ENCODE peak calls at places on chromosomes 4 and X, in nine cellular contexts. Q is AG08396; E is body of pancreas; K is stimulated activated CD8-positive, alpha-beta memory T cell treated with anti-CD3 and anti-CD28 coated beads, Interleukin-15, amount 100 ng/mL, for 24 hours; O is nucleus accumbens; U is activated T-helper 1 cell treated with anti-CD3 and anti-CD28 coated beads, Interleukin-2, amount 50 U/mL, for 16 hours; D is GM10248; F is astrocyte of the cerebellum; S is CD8-positive, alpha-beta memory T cell. X is an unnamed sample.

GRCh38 chr4:56626420-56626819 is 54.7 kb downstream of the HOPX start:
- DNase-seq in F (no peak), S (no peak), K (no peak), O (no peak), U (no peak), E (no peak), Q (no peak), D (no peak), X (no peak)

GRCh38 chrX:38798956-38799355 is 2.3 kb upstream of the MID1IP1 start:
- DNase-seq in U (no peak), S (no peak), D (no peak), K (no peak), E (no peak), O (no peak), F (peak), Q (no peak), X (no peak)

GRCh38 chr4:955161-955921 is 18.0 kb downstream of the DGKQ start:
- DNase-seq in K (no peak), S (peak), E (no peak), D (no peak), Q (no peak), O (no peak), F (no peak), U (no peak), X (no peak)

GRCh38 chr4:166012129-166013078 is 139.4 kb downstream of the TLL1 start:
- DNase-seq in K (no peak), Q (no peak), F (peak), O (no peak), E (no peak), S (no peak), U (no peak), D (no peak), X (no peak)

GRCh38 chr4:187006189-187006618 is 282.5 kb upstream of the FAT1 start:
- DNase-seq in E (no peak), S (no peak), D (no peak), U (no peak), O (no peak), Q (no peak), F (peak), K (no peak), X (no peak)

GRCh38 chr4:3770323-3771166 is 4.4 kb downstream of the ADRA2C start:
- DNase-seq in K (no peak), F (no peak), Q (no peak), U (no peak), O (no peak), E (no peak), D (no peak), S (no peak), X (no peak)

GRCh38 chr4:76216521-76216920 is 2.9 kb upstream of the SCARB2 start:
- DNase-seq in U (no peak), S (no peak), F (no peak), E (no peak), D (no peak), O (no peak), Q (no peak), K (no peak), X (no peak)

GRCh38 chr4:53804719-53805118 is 213.4 kb upstream of the LNX1 start:
- DNase-seq in D (peak), Q (no peak), O (no peak), K (no peak), S (no peak), U (no peak), E (peak), F (no peak), X (no peak)

GRCh38 chr4:101678180-101678579 is 112.3 kb upstream of the BANK1 start:
- DNase-seq in K (no peak), U (no peak), E (no peak), F (no peak), D (no peak), S (no peak), O (no peak), Q (no peak), X (no peak)

GRCh38 chr4:13989496-13989895 is 362.0 kb upstream of the BOD1L1 start:
- DNase-seq in D (no peak), O (no peak), K (no peak), F (peak), Q (no peak), E (no peak), U (no peak), S (no peak), X (no peak)

GRCh38 chr4:36168127-36168898 is 76.0 kb downstream of the ARAP2 start:
- DNase-seq in E (no peak), Q (no peak), U (no peak), O (no peak), S (no peak), F (no peak), D (no peak), K (no peak), X (no peak)

GRCh38 chr4:74942918-74943253 is 10.0 kb downstream of the PARM1 start:
- DNase-seq in U (no peak), D (no peak), O (no peak), E (no peak), K (no peak), F (no peak), Q (no peak), S (no peak), X (no peak)

GRCh38 chrX:12269484-12269883 is 131.2 kb downstream of the FRMPD4 start:
- DNase-seq in S (no peak), F (no peak), Q (no peak), K (no peak), O (no peak), U (no peak), E (no peak), D (no peak), X (no peak)

GRCh38 chr4:184397516-184398163 is 76.7 kb downstream of the IRF2 start:
- DNase-seq in E (no peak), Q (no peak), U (no peak), D (no peak), K (no peak), O (no peak), S (no peak), F (no peak), X (no peak)

GRCh38 chrX:24282381-24283121 is 31.3 kb downstream of the SUPT20HL2 start:
- DNase-seq in S (no peak), Q (no peak), U (no peak), D (no peak), E (peak), F (peak), K (no peak), O (no peak), X (no peak)

GRCh38 chr4:48815483-48815882 is 15.4 kb upstream of the OCIAD1 start:
- DNase-seq in K (no peak), D (peak), O (no peak), F (no peak), Q (no peak), U (no peak), S (no peak), E (no peak), X (no peak)

GRCh38 chr4:78543424-78544238 is 7.9 kb upstream of the ANXA3 start:
- DNase-seq in K (no peak), U (no peak), S (no peak), E (no peak), Q (no peak), D (no peak), F (peak), O (no peak), X (no peak)

GRCh38 chr4:124952601-124953000 is 240.1 kb upstream of the ANKRD50 start:
- DNase-seq in F (no peak), O (no peak), S (no peak), E (no peak), K (no peak), U (no peak), Q (no peak), D (no peak), X (no peak)

GRCh38 chr4:176277162-176277904 is 8.3 kb upstream of the ASB5 start:
- DNase-seq in U (no peak), D (peak), Q (peak), F (peak), S (peak), O (no peak), K (no peak), E (peak), X (no peak)

GRCh38 chr4:41887322-41887721 is 47.9 kb upstream of the TMEM33 start:
- DNase-seq in E (no peak), K (no peak), U (no peak), D (no peak), Q (no peak), F (no peak), O (no peak), S (no peak), X (no peak)

GRCh38 chr4:2251795-2252529 is 9.9 kb downstream of the MXD4 start:
- DNase-seq in E (no peak), Q (no peak), F (no peak), U (no peak), O (no peak), S (no peak), K (no peak), D (no peak), X (peak)

GRCh38 chrX:72054776-72055495 is 76.8 kb downstream of the RTL5 start:
- DNase-seq in E (no peak), F (no peak), U (no peak), D (no peak), K (no peak), Q (no peak), S (no peak), O (no peak), X (no peak)

GRCh38 chr4:152935661-152936445 is at the start of gene FHDC1:
- DNase-seq in K (no peak), O (no peak), F (no peak), E (peak), Q (peak), D (peak), U (no peak), S (no peak), X (peak)

GRCh38 chr4:19987746-19988145 is 264.0 kb upstream of the SLIT2 start:
- DNase-seq in E (no peak), K (no peak), U (no peak), S (no peak), Q (peak), F (peak), O (no peak), D (no peak), X (no peak)

GRCh38 chr4:182894681-182895275 is 22.4 kb downstream of the DCTD start:
- DNase-seq in Q (no peak), E (no peak), F (no peak), O (no peak), K (no peak), S (no peak), U (no peak), D (no peak), X (no peak)

GRCh38 chr4:82718067-82718935 is 80.3 kb downstream of the SCD5 start:
- DNase-seq in O (no peak), F (no peak), D (no peak), S (no peak), U (no peak), K (no peak), E (peak), Q (no peak), X (no peak)

GRCh38 chr4:139875456-139875855 is 209.8 kb downstream of the MGST2 start:
- DNase-seq in U (no peak), D (no peak), Q (no peak), K (no peak), F (no peak), S (no peak), O (no peak), E (no peak), X (no peak)

GRCh38 chr4:41620594-41621256 is 82.8 kb downstream of the LIMCH1 start:
- DNase-seq in E (no peak), O (no peak), Q (no peak), F (no peak), K (no peak), S (no peak), D (no peak), U (no peak), X (no peak)

GRCh38 chr4:45347056-45347455 is 620.7 kb upstream of the GNPDA2 start:
- DNase-seq in S (no peak), U (no peak), D (no peak), O (no peak), K (no peak), E (no peak), F (no peak), Q (no peak), X (no peak)

GRCh38 chr4:123659759-123660158 is 263.2 kb downstream of the SPRY1 start:
- DNase-seq in K (no peak), F (no peak), U (no peak), O (no peak), E (no peak), Q (no peak), D (no peak), S (no peak), X (no peak)

GRCh38 chrX:123736333-123736921 is 3.6 kb upstream of the THOC2 start:
- DNase-seq in D (no peak), S (no peak), Q (peak), O (no peak), E (no peak), U (no peak), K (no peak), F (no peak), X (no peak)

GRCh38 chrX:141760761-141761160 is 62.2 kb upstream of the SPANXD start:
- DNase-seq in S (no peak), Q (no peak), F (no peak), U (no peak), O (no peak), D (no peak), K (no peak), E (no peak), X (no peak)

GRCh38 chrX:63751481-63751880 is 33.5 kb downstream of the ARHGEF9 start:
- DNase-seq in F (no peak), O (no peak), K (no peak), E (no peak), Q (no peak), U (no peak), S (no peak), D (no peak), X (no peak)

GRCh38 chr4:122796801-122797404 is 29.7 kb upstream of the FGF2 start:
- DNase-seq in S (no peak), Q (no peak), F (no peak), E (no peak), K (no peak), U (no peak), D (no peak), O (no peak), X (no peak)

GRCh38 chrX:20412871-20413486 is 146.3 kb upstream of the RPS6KA3 start:
- DNase-seq in U (no peak), Q (no peak), F (no peak), K (no peak), O (no peak), E (no peak), S (peak), D (peak), X (no peak)

GRCh38 chr4:188821500-188821899 is 682.3 kb downstream of the TRIML1 start:
- DNase-seq in S (no peak), K (no peak), E (no peak), O (no peak), U (no peak), D (no peak), F (no peak), Q (no peak), X (no peak)

GRCh38 chr4:171049380-171049779 is 763.8 kb upstream of the GALNTL6 start:
- DNase-seq in U (no peak), E (no peak), F (no peak), D (no peak), K (no peak), Q (no peak), O (no peak), S (no peak), X (no peak)

GRCh38 chr4:84547211-84547610 is 35.7 kb upstream of the CDS1 start:
- DNase-seq in O (no peak), E (no peak), D (no peak), S (no peak), U (no peak), K (no peak), F (no peak), Q (no peak), X (no peak)